ENCODE peak calls at places on chromosomes 5 and 9, in ten cellular contexts. E is ovary, L is lower leg skin, D is transverse colon, V is body of pancreas, W is prostate gland, K is esophagus squamous epithelium, S is A549, T is spleen, U is IMR-90. X is an unnamed sample.

GRCh38 chr9:121073038-121073437 is 1.7 kb upstream of the CNTRL start:
- DNase-seq in K (no peak), D (peak), S (no peak), E (peak), V (peak), U (peak), W (no peak), T (no peak), L (peak), X (no peak)

GRCh38 chr5:126208691-126209090 is 214.5 kb upstream of the GRAMD2B start:
- DNase-seq in E (no peak), V (no peak), T (no peak), U (no peak), W (no peak), K (no peak), L (no peak), S (no peak), D (no peak), X (no peak)

GRCh38 chr9:119370816-119371215 is 1.6 kb upstream of the BRINP1 start:
- DNase-seq in V (peak), W (peak), D (peak), K (no peak), S (peak), T (no peak), E (no peak), U (peak), L (no peak), X (peak)

GRCh38 chr5:125412051-125412560 is 665.7 kb upstream of the ZNF608 start:
- DNase-seq in T (no peak), S (no peak), W (peak), E (no peak), U (no peak), D (peak), V (peak), K (no peak), L (no peak), X (no peak)

GRCh38 chr5:28523887-28524637 is 1485.7 kb upstream of the CDH9 start:
- DNase-seq in L (no peak), U (peak), K (no peak), W (no peak), D (no peak), T (no peak), V (no peak), E (no peak), S (no peak), X (no peak)

GRCh38 chr5:39760385-39761198 is 335.8 kb upstream of the DAB2 start:
- DNase-seq in W (no peak), K (no peak), E (no peak), S (no peak), T (no peak), V (no peak), U (peak), L (no peak), D (no peak), X (peak)

GRCh38 chr5:55895276-55895675 is 44.1 kb downstream of the IL31RA start:
- DNase-seq in U (no peak), K (no peak), D (no peak), E (no peak), S (no peak), W (no peak), T (no peak), V (no peak), L (no peak), X (no peak)

GRCh38 chr5:157116483-157116954 is 7.7 kb upstream of the HAVCR2 start:
- DNase-seq in S (no peak), U (no peak), D (no peak), T (no peak), K (no peak), E (no peak), L (peak), W (no peak), V (no peak), X (no peak)

GRCh38 chr9:134624827-134625181 is 16.8 kb upstream of the COL5A1 start:
- DNase-seq in U (peak), W (no peak), K (no peak), E (peak), T (peak), D (no peak), V (no peak), S (peak), L (peak), X (no peak)

GRCh38 chr5:116990010-116990409 is 415.4 kb upstream of the SEMA6A start:
- DNase-seq in U (no peak), W (no peak), E (no peak), D (no peak), V (no peak), L (no peak), K (no peak), S (no peak), T (no peak), X (no peak)

GRCh38 chr5:42494414-42494813 is 71.2 kb downstream of the GHR start:
- DNase-seq in T (no peak), E (no peak), W (no peak), S (no peak), V (no peak), D (no peak), L (no peak), K (no peak), U (peak), X (no peak)

GRCh38 chr9:112111461-112111860 is 63.6 kb downstream of the SUSD1 start:
- DNase-seq in W (no peak), S (no peak), K (no peak), D (no peak), L (no peak), T (no peak), U (no peak), V (no peak), E (no peak), X (no peak)

GRCh38 chr9:34458013-34458966 is at the start of the genes DNAI1 and FAM219A:
- DNase-seq in V (peak), S (peak), L (peak), U (peak), W (peak), T (peak), D (peak), E (peak), K (peak), X (peak)

GRCh38 chr5:6704361-6704851 is 8.8 kb upstream of the TENT4A start:
- DNase-seq in K (no peak), E (peak), T (no peak), L (peak), W (peak), V (peak), U (peak), D (peak), S (no peak), X (no peak)

GRCh38 chr5:65055938-65056337 is 287.2 kb downstream of the CWC27 start:
- DNase-seq in D (no peak), K (no peak), T (no peak), V (no peak), E (no peak), U (no peak), W (no peak), S (no peak), L (no peak), X (no peak)

GRCh38 chr5:114898602-114899001 is 271.1 kb downstream of the TRIM36 start:
- DNase-seq in S (no peak), W (no peak), T (no peak), E (no peak), V (no peak), U (no peak), L (no peak), D (no peak), K (no peak), X (no peak)

GRCh38 chr9:5510991-5511390 is 660 bp downstream of the PDCD1LG2 start:
- DNase-seq in E (no peak), D (no peak), T (no peak), W (no peak), U (peak), V (no peak), L (no peak), K (no peak), S (no peak), X (no peak)

GRCh38 chr9:101429736-101430135 is 5.8 kb downstream of the ALDOB start:
- DNase-seq in W (no peak), U (no peak), K (no peak), T (no peak), S (no peak), D (no peak), V (no peak), L (no peak), E (no peak), X (no peak)

GRCh38 chr5:103262422-103262871 is 3.9 kb downstream of the MACIR start:
- DNase-seq in D (no peak), W (no peak), T (no peak), S (no peak), U (peak), E (no peak), L (no peak), K (no peak), V (peak), X (no peak)

GRCh38 chr5:37838152-37838932 is 1.5 kb downstream of the GDNF start:
- DNase-seq in W (no peak), V (no peak), L (no peak), K (no peak), D (no peak), T (no peak), U (peak), S (peak), E (peak), X (no peak)

GRCh38 chr9:1604942-1605560 is 410.1 kb upstream of the SMARCA2 start:
- DNase-seq in D (no peak), W (no peak), U (no peak), S (no peak), T (no peak), L (no peak), K (no peak), E (no peak), V (no peak), X (no peak)

GRCh38 chr9:108696156-108696555 is 159.6 kb downstream of the ACTL7B start:
- DNase-seq in L (no peak), V (no peak), D (no peak), W (no peak), T (no peak), E (no peak), S (no peak), K (no peak), U (no peak), X (no peak)

GRCh38 chr5:144822544-144822943 is 651.9 kb downstream of the KCTD16 start:
- DNase-seq in U (no peak), V (no peak), S (no peak), L (no peak), D (no peak), T (no peak), W (no peak), K (no peak), E (no peak), X (no peak)

GRCh38 chr9:14198049-14198448 is 115.9 kb downstream of the NFIB start:
- DNase-seq in W (no peak), K (no peak), S (no peak), V (no peak), D (no peak), T (no peak), E (no peak), L (no peak), U (no peak), X (no peak)

GRCh38 chr9:129601082-129601674 is 19.7 kb downstream of the C9orf50 start:
- DNase-seq in U (no peak), K (no peak), L (no peak), W (no peak), V (no peak), S (no peak), E (no peak), T (no peak), D (no peak), X (no peak)

GRCh38 chr5:116685069-116685468 is 110.4 kb upstream of the SEMA6A start:
- DNase-seq in L (no peak), U (no peak), S (no peak), W (no peak), E (no peak), D (no peak), K (no peak), V (no peak), T (no peak), X (no peak)

GRCh38 chr5:147935032-147935431 is 28.7 kb upstream of the C5orf46 start:
- DNase-seq in U (peak), S (peak), K (no peak), T (no peak), D (no peak), V (no peak), E (no peak), W (peak), L (no peak), X (no peak)

GRCh38 chr5:80487829-80488708 is at the start of gene FAM151B:
- DNase-seq in V (peak), T (peak), S (peak), U (peak), W (peak), E (peak), D (peak), L (peak), K (peak), X (peak)

GRCh38 chr9:82332774-82333152 is 344.2 kb downstream of the SPATA31D1 start:
- DNase-seq in E (no peak), U (peak), L (no peak), D (no peak), S (no peak), V (no peak), K (no peak), W (no peak), T (no peak), X (no peak)

GRCh38 chr5:102750435-102750834 is 4.7 kb upstream of the PAM start:
- DNase-seq in E (no peak), V (no peak), U (no peak), L (no peak), K (no peak), T (no peak), D (no peak), S (no peak), W (no peak), X (no peak)

GRCh38 chr9:1102010-1102712 is 52.0 kb downstream of the DMRT2 start:
- DNase-seq in K (no peak), E (no peak), U (no peak), W (no peak), S (no peak), D (no peak), V (no peak), L (no peak), T (no peak), X (no peak)

GRCh38 chr9:75033789-75034473 is 5.8 kb upstream of the CARNMT1 start:
- DNase-seq in T (no peak), S (no peak), L (no peak), K (no peak), D (no peak), V (no peak), E (no peak), U (peak), W (no peak), X (no peak)

GRCh38 chr5:60685700-60686099 is 14.3 kb downstream of the DEPDC1B start:
- DNase-seq in T (no peak), V (no peak), E (no peak), S (no peak), L (no peak), K (no peak), U (no peak), W (no peak), D (no peak), X (no peak)

GRCh38 chr5:96975656-96976055 is 39.8 kb downstream of the LNPEP start:
- DNase-seq in K (no peak), S (no peak), W (no peak), L (no peak), T (no peak), E (no peak), D (no peak), U (peak), V (no peak), X (no peak)

GRCh38 chr5:172434246-172434645 is 20.1 kb downstream of the SH3PXD2B start:
- DNase-seq in K (no peak), D (no peak), W (no peak), T (no peak), U (no peak), E (no peak), V (no peak), L (no peak), S (no peak), X (no peak)

GRCh38 chr5:172436874-172437369 is 17.4 kb downstream of the SH3PXD2B start:
- DNase-seq in D (no peak), W (no peak), K (no peak), V (no peak), T (no peak), L (no peak), S (no peak), E (no peak), U (no peak), X (no peak)

GRCh38 chr5:172436078-172436873 is 18.0 kb downstream of the SH3PXD2B start:
- DNase-seq in K (no peak), S (no peak), W (no peak), T (no peak), D (no peak), E (no peak), L (no peak), U (no peak), V (no peak), X (no peak)

GRCh38 chr5:172433513-172433912 is 20.8 kb downstream of the SH3PXD2B start:
- DNase-seq in W (no peak), K (no peak), E (no peak), V (no peak), L (no peak), U (no peak), S (no peak), T (no peak), D (no peak), X (no peak)

DNA sequence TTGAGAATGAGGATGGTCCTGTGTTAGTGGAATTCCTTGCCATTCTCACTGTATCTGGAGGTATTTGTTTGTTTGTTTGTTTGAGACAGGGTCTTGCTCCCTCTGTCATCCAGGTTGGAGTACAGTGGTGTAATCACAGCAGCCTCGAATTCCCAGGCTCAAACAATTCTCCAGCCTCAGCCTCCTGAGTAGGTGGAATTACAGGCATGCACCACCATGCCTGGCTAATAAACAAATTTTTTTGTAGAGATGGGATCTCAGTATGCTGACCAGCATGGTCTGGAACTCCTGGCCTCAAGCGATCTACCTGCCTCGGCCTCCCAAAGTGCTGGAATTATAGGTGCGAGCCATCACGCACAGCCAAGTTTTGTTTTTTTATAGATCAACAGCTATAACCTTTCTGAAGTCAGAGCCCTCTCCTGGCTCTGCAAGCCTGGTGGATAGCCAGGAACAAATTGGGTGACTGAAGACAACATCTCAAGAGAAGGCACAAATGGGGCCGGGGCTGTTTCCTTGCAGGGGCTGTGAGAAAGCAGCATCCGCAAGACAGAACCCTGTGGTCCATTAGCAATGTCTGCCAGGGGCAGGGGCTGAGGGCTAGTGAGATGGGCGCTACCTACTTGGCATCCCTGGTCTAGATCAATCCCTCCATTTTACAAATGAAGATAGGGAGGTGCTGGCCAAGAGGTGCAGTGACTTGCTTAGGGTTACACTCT is 18.8 kb downstream of the SH3PXD2B start:
- DNase-seq in T (no peak), V (no peak), S (no peak), L (no peak), E (no peak), D (no peak), U (no peak), K (no peak), W (no peak), X (no peak)
- TF ChIP-seq POLR2A in T (no peak), V (no peak), S (no peak), L (no peak), E (no peak), D (no peak), U (no peak), K (no peak), W (no peak), X (no peak)

GRCh38 chr5:10353241-10354047 is at the start of gene MARCHF6:
- DNase-seq in U (peak), T (peak), W (peak), K (peak), L (peak), E (peak), V (peak), D (peak), S (peak), X (peak)
- TF ChIP-seq POLR2A in U (peak), T (peak), W (peak), K (no peak), L (peak), E (peak), V (peak), D (peak), S (peak), X (peak)

DNA sequence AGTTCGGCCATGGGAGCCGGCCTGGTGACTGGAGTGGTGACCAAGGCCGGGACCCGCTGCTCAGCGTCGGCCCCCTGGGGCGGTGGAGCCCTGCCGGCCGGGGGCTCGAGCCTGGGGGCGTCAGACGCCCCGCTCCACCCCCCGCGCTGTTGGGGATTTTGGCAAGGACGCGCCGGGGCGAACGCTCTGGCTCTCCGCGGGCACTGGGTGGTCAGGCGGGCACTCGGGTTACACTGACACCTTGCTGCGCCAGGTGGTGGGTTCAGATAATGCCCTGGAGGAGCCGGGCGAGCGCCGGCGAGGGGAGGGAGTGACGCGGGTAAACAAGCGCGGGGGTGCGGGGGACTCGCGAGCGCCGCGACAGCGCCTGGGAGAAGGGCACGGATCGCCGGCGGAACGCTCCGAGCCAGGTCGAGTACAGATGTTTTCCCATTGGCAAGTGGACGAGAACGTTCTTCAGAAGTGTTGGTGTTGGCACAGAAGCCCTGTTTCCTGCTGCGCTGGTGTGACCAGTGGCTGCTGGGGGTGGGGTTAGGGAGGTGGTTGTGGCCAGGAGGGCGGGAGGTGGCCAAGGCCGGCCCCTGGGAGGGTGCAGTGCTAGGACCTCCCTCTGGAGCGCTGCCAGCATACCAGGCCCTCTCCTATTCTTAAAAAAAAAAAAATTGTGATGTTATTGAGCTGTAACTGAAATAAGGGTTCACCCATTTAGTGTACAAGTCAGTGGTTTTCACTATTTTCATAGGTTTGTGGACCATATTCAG is 773 bp downstream of the SQSTM1 start:
- DNase-seq in S (peak), E (peak), L (peak), U (peak), V (peak), T (peak), K (peak), D (peak), W (peak), X (peak)
- TF ChIP-seq POLR2A in S (peak), E (peak), L (peak), U (peak), V (peak), T (peak), K (no peak), D (peak), W (peak), X (peak)

GRCh38 chr9:122912964-122913673 is at the start of gene ZBTB6:
- DNase-seq in V (peak), W (peak), E (peak), S (peak), U (peak), T (peak), L (peak), D (peak), K (peak), X (peak)
- TF ChIP-seq POLR2A in V (no peak), W (no peak), E (no peak), S (peak), U (peak), T (no peak), L (no peak), D (peak), K (no peak), X (no peak)

GRCh38 chr5:14211818-14212799 is 69.0 kb downstream of the TRIO start:
- DNase-seq in W (no peak), U (no peak), V (no peak), E (no peak), L (no peak), K (no peak), T (no peak), D (peak), S (no peak), X (no peak)
- TF ChIP-seq POLR2A in W (no peak), U (no peak), V (no peak), E (no peak), L (no peak), K (no peak), T (no peak), D (no peak), S (no peak), X (no peak)

X was measured in tibial nerve.